ENCODE peak calls at places on chromosomes 6 and 20, in four cellular contexts. One of them, this sample, is unnamed.

GRCh38 chr6:111982681-111983080 is 71.2 kb upstream of the CCN6 start:
- DNase-seq in heart right ventricle: no peak
- DNase-seq in GM12864: no peak
- DNase-seq in GM20000: no peak
- DNase-seq in this sample: no peak

GRCh38 chr6:32529697-32530429 is at the start of gene HLA-DRB5:
- DNase-seq in GM12864: peak; percentile 66
- DNase-seq in heart right ventricle: peak; percentile 73
- DNase-seq in GM20000: peak; percentile 30
- DNase-seq in this sample: no peak

GRCh38 chr6:22071655-22072054 is 225.2 kb downstream of the PRL start:
- DNase-seq in GM12864: no peak
- DNase-seq in GM20000: no peak
- DNase-seq in heart right ventricle: peak; percentile 74
- DNase-seq in this sample: no peak

GRCh38 chr6:12584631-12585405 is 131.7 kb upstream of the PHACTR1 start:
- DNase-seq in GM20000: no peak
- DNase-seq in heart right ventricle: peak; percentile 32
- DNase-seq in GM12864: no peak
- DNase-seq in this sample: no peak

GRCh38 chr20:49687595-49688567 is 25.8 kb downstream of the B4GALT5 start:
- DNase-seq in GM12864: no peak
- DNase-seq in heart right ventricle: no peak
- DNase-seq in GM20000: no peak
- DNase-seq in this sample: no peak

GRCh38 chr6:111844921-111845320 is 28.3 kb downstream of the FYN start:
- DNase-seq in GM12864: no peak
- DNase-seq in heart right ventricle: no peak
- DNase-seq in GM20000: no peak
- DNase-seq in this sample: no peak

GRCh38 chr6:149095842-149096241 is 221.7 kb upstream of the TAB2 start:
- DNase-seq in GM20000: no peak
- DNase-seq in GM12864: no peak
- DNase-seq in heart right ventricle: no peak
- DNase-seq in this sample: no peak

GRCh38 chr6:113854531-113855499 is 2.3 kb upstream of the MARCKS start:
- DNase-seq in GM20000: peak; percentile 87
- DNase-seq in GM12864: no peak
- DNase-seq in heart right ventricle: peak; percentile 82
- DNase-seq in this sample: peak; percentile 88

GRCh38 chr6:27472182-27472616 is 706 bp downstream of the ZNF184 start:
- DNase-seq in GM12864: peak; percentile 46
- DNase-seq in GM20000: peak; percentile 57
- DNase-seq in heart right ventricle: peak; percentile 51
- DNase-seq in this sample: peak; percentile 55

GRCh38 chr6:6661684-6662083 is 73.2 kb downstream of the LY86 start:
- DNase-seq in GM20000: no peak
- DNase-seq in GM12864: no peak
- DNase-seq in heart right ventricle: peak; percentile 87
- DNase-seq in this sample: no peak

GRCh38 chr20:2817891-2818595 is 1.9 kb downstream of the TMEM239 start:
- DNase-seq in GM12864: no peak
- DNase-seq in heart right ventricle: no peak
- DNase-seq in GM20000: no peak
- DNase-seq in this sample: no peak

GRCh38 chr6:20589266-20589665 is 55.0 kb downstream of the CDKAL1 start:
- DNase-seq in GM12864: no peak
- DNase-seq in GM20000: no peak
- DNase-seq in heart right ventricle: no peak
- DNase-seq in this sample: no peak

GRCh38 chr6:84618046-84618752 is 146.2 kb downstream of the TBX18 start:
- DNase-seq in GM20000: no peak
- DNase-seq in heart right ventricle: no peak
- DNase-seq in GM12864: no peak
- DNase-seq in this sample: no peak

GRCh38 chr6:40807484-40807883 is 220.3 kb upstream of the LRFN2 start:
- DNase-seq in GM12864: no peak
- DNase-seq in heart right ventricle: no peak
- DNase-seq in GM20000: no peak
- DNase-seq in this sample: no peak

GRCh38 chr20:9613871-9614270 is 99.5 kb downstream of the LAMP5 start:
- DNase-seq in GM20000: no peak
- DNase-seq in GM12864: no peak
- DNase-seq in heart right ventricle: no peak
- DNase-seq in this sample: no peak

GRCh38 chr6:29926795-29927427 is 15.4 kb upstream of the HLA-A start:
- DNase-seq in GM12864: no peak
- DNase-seq in GM20000: peak; percentile 77
- DNase-seq in heart right ventricle: peak; percentile 77
- DNase-seq in this sample: peak; percentile 88

GRCh38 chr20:39861381-39861780 is 827.7 kb downstream of the MAFB start:
- DNase-seq in GM12864: no peak
- DNase-seq in heart right ventricle: no peak
- DNase-seq in GM20000: no peak
- DNase-seq in this sample: no peak

GRCh38 chr20:22473293-22473692 is 111.1 kb downstream of the FOXA2 start:
- DNase-seq in heart right ventricle: no peak
- DNase-seq in GM20000: no peak
- DNase-seq in GM12864: no peak
- DNase-seq in this sample: no peak

GRCh38 chr6:1756472-1757129 is 146.9 kb downstream of the FOXC1 start:
- DNase-seq in heart right ventricle: peak; percentile 36
- DNase-seq in GM12864: no peak
- DNase-seq in GM20000: no peak
- DNase-seq in this sample: no peak

GRCh38 chr6:26613717-26614683 is 17.2 kb downstream of the ABT1 start:
- DNase-seq in GM12864: no peak
- DNase-seq in GM20000: no peak
- DNase-seq in heart right ventricle: no peak
- DNase-seq in this sample: no peak

GRCh38 chr20:36093025-36093803 is 61.3 kb upstream of the EPB41L1 start:
- DNase-seq in GM20000: peak; percentile 51
- DNase-seq in GM12864: no peak
- DNase-seq in heart right ventricle: peak; percentile 47
- DNase-seq in this sample: peak; percentile 38

GRCh38 chr20:53707341-53708102 is 113.9 kb upstream of the ZNF217 start:
- DNase-seq in GM12864: peak; percentile 21
- DNase-seq in GM20000: no peak
- DNase-seq in heart right ventricle: peak; percentile 16
- DNase-seq in this sample: no peak

GRCh38 chr6:113184291-113184690 is 672.9 kb upstream of the MARCKS start:
- DNase-seq in heart right ventricle: no peak
- DNase-seq in GM20000: no peak
- DNase-seq in GM12864: no peak
- DNase-seq in this sample: no peak

GRCh38 chr6:36815962-36816735 is 23.1 kb downstream of the CPNE5 start:
- DNase-seq in heart right ventricle: no peak
- DNase-seq in GM20000: no peak
- DNase-seq in GM12864: no peak
- DNase-seq in this sample: no peak

GRCh38 chr20:15257071-15257470 is 919.7 kb upstream of the FLRT3 start:
- DNase-seq in heart right ventricle: no peak
- DNase-seq in GM20000: no peak
- DNase-seq in GM12864: no peak
- DNase-seq in this sample: no peak

GRCh38 chr6:19368511-19368910 is 468.7 kb upstream of the ID4 start:
- DNase-seq in heart right ventricle: no peak
- DNase-seq in GM20000: no peak
- DNase-seq in GM12864: no peak
- DNase-seq in this sample: no peak

GRCh38 chr6:108518714-108519576 is 41.8 kb upstream of the FOXO3 start:
- DNase-seq in heart right ventricle: no peak
- DNase-seq in GM20000: no peak
- DNase-seq in GM12864: no peak
- DNase-seq in this sample: no peak

GRCh38 chr6:137049095-137049494 is 4.3 kb upstream of the IL20RA start:
- DNase-seq in GM12864: no peak
- DNase-seq in heart right ventricle: no peak
- DNase-seq in GM20000: no peak
- DNase-seq in this sample: no peak

GRCh38 chr20:60970601-60971000 is 281.5 kb upstream of the CDH4 start:
- DNase-seq in heart right ventricle: no peak
- DNase-seq in GM20000: no peak
- DNase-seq in GM12864: no peak
- DNase-seq in this sample: no peak

GRCh38 chr20:2748551-2749342 is 51.7 kb downstream of the CPXM1 start:
- DNase-seq in heart right ventricle: peak; percentile 1
- DNase-seq in GM12864: no peak
- DNase-seq in GM20000: peak; percentile 38
- DNase-seq in this sample: no peak

GRCh38 chr20:24487240-24487639 is 17.8 kb downstream of the SYNDIG1 start:
- DNase-seq in GM20000: no peak
- DNase-seq in GM12864: no peak
- DNase-seq in heart right ventricle: no peak
- DNase-seq in this sample: no peak

GRCh38 chr20:11935754-11936551 is 18.3 kb downstream of the BTBD3 start:
- DNase-seq in heart right ventricle: no peak
- DNase-seq in GM20000: no peak
- DNase-seq in GM12864: no peak
- DNase-seq in this sample: no peak

GRCh38 chr20:15297059-15297875 is 959.9 kb upstream of the FLRT3 start:
- DNase-seq in heart right ventricle: no peak
- DNase-seq in GM12864: no peak
- DNase-seq in GM20000: no peak
- DNase-seq in this sample: no peak

GRCh38 chr6:44152109-44152461 is 6.5 kb upstream of the CAPN11 start:
- DNase-seq in GM12864: no peak
- DNase-seq in GM20000: no peak
- DNase-seq in heart right ventricle: no peak
- DNase-seq in this sample: no peak

GRCh38 chr20:57512432-57512831 is 12.5 kb downstream of the CTCFL start:
- DNase-seq in GM20000: no peak
- DNase-seq in GM12864: no peak
- DNase-seq in heart right ventricle: no peak
- DNase-seq in this sample: no peak
- TF ChIP-seq CTCF in GM20000: no peak
- TF ChIP-seq CTCF in GM12864: no peak
- TF ChIP-seq CTCF in heart right ventricle: no peak
- TF ChIP-seq CTCF in this sample: no peak

GRCh38 chr6:16961577-16961976 is 140.3 kb upstream of the STMND1 start:
- DNase-seq in GM12864: no peak
- DNase-seq in heart right ventricle: no peak
- DNase-seq in GM20000: no peak
- DNase-seq in this sample: no peak

GRCh38 chr6:16966821-16967817 is 134.7 kb upstream of the STMND1 start:
- DNase-seq in heart right ventricle: no peak
- DNase-seq in GM12864: no peak
- DNase-seq in GM20000: no peak
- DNase-seq in this sample: no peak

GRCh38 chr6:16965679-16966078 is 136.2 kb upstream of the STMND1 start:
- DNase-seq in heart right ventricle: no peak
- DNase-seq in GM12864: no peak
- DNase-seq in GM20000: no peak
- DNase-seq in this sample: no peak

GRCh38 chr6:16959789-16960188 is 142.1 kb upstream of the STMND1 start:
- DNase-seq in heart right ventricle: no peak
- DNase-seq in GM12864: no peak
- DNase-seq in GM20000: no peak
- DNase-seq in this sample: no peak

DNA sequence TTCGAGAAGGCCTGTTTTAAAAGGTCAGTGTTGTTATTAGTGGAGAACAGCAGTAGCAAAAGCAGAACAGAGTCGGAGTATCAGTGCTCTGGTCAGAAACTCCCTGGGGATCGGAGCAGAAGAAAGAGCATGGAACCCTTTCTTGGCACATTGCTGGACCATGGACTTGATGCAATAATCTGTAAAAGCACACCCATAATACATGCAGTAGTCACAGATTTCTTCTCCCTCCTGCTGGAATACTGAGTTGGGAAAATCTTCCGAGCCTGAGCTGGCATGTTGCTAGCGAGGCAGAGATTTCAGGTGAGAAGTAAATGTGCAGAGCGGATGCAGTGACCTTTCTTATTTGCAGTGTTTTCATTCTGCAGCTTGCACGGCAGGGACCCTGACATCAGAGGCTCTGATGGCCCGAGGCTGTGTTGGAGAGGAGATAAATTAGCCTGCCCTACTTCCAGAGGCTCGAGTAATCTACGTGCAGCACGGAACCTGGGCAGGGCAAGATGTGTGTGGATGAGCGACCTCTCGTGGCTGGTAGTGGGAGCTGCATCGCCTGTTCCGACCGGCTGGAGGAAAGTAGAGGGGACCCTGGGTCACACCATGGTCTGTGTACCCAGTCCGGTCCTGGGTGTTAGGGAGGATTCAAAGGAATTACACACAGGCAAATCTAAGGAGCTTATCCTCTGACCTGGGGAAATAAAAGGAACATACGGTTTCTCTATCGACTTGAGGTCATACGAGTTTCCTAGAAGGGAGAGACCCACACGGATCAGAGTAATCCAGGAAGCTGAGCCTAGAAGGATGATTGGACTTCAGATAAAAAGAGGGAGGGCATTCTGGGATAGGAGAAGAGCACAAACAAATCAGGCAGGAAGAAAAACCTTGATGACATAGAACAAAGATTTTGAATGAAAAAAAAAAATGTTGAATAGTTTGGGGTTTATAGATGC is 137.0 kb upstream of the STMND1 start:
- DNase-seq in GM12864: peak; percentile 21
- DNase-seq in GM20000: peak; percentile 75
- DNase-seq in heart right ventricle: peak; percentile 62
- DNase-seq in this sample: peak; percentile 46
- TF ChIP-seq CTCF in GM12864: peak; percentile 99
- TF ChIP-seq CTCF in GM20000: peak; percentile 76
- TF ChIP-seq CTCF in heart right ventricle: peak; percentile 75
- TF ChIP-seq CTCF in this sample: peak; percentile 93

DNA sequence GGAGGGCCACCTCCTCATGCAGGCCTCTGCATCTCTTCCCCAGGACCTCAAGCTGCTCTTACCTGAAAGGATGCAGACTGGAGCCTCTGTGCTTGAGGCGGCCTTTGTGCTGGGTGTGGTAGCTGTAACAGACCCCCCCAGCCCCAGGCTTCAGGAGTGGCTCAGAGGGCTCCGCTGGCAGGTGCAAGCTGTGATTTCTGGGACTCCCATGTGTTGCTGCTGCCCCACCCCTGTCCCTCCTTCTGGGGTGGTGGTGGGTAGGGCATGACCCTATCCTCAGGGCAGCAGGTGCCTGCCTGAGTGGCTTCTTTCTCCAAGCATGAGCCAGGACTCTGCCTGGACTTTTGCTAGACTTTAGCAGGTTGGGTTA is 121.2 kb downstream of the SULF2 start:
- DNase-seq in GM12864: no peak
- DNase-seq in GM20000: no peak
- DNase-seq in heart right ventricle: no peak
- DNase-seq in this sample: no peak
- TF ChIP-seq CTCF in GM12864: no peak
- TF ChIP-seq CTCF in GM20000: no peak
- TF ChIP-seq CTCF in heart right ventricle: no peak
- TF ChIP-seq CTCF in this sample: no peak

GRCh38 chr6:5115168-5115567 is 30.0 kb downstream of the PPP1R3G start:
- DNase-seq in GM12864: no peak
- DNase-seq in GM20000: no peak
- DNase-seq in heart right ventricle: no peak
- DNase-seq in this sample: no peak
- TF ChIP-seq CTCF in GM12864: no peak
- TF ChIP-seq CTCF in GM20000: no peak
- TF ChIP-seq CTCF in heart right ventricle: peak; percentile 11
- TF ChIP-seq CTCF in this sample: no peak